ENCODE peak calls at places on chromosomes 2 and 18, in five cellular contexts. D, W, O, A and V are unnamed samples.

GRCh38 chr18:48452863-48453323 is 43.7 kb upstream of the ZBTB7C start:
- DNase-seq in D (peak; percentile 19), W (no peak), O (no peak), A (no peak), V (no peak)

GRCh38 chr18:77170850-77171410 is 38.3 kb upstream of the MBP start:
- DNase-seq in D (no peak), W (no peak), O (no peak), A (no peak), V (no peak)

GRCh38 chr2:23924589-23925359 is 2.1 kb downstream of the ATAD2B start:
- DNase-seq in D (peak; percentile 16), W (no peak), O (no peak), A (no peak), V (no peak)

GRCh38 chr2:172380436-172381274 is 46.7 kb upstream of the ITGA6 start:
- DNase-seq in D (peak; percentile 12), W (no peak), O (no peak), A (no peak), V (no peak)

GRCh38 chr2:40751981-40752380 is 300.1 kb upstream of the SLC8A1 start:
- DNase-seq in D (no peak), W (no peak), O (no peak), A (no peak), V (no peak)

GRCh38 chr2:235343156-235343774 is 150.6 kb upstream of the AGAP1 start:
- DNase-seq in D (no peak), W (no peak), O (no peak), A (no peak), V (no peak)

GRCh38 chr2:236119003-236119402 is 49.2 kb downstream of the GBX2 start:
- DNase-seq in D (no peak), W (no peak), O (no peak), A (no peak), V (no peak)

GRCh38 chr18:2905802-2906521 is 59.2 kb downstream of the EMILIN2 start:
- DNase-seq in D (no peak), W (peak; percentile 18), O (peak; percentile 38), A (peak; percentile 77), V (no peak)

GRCh38 chr2:15364561-15364960 is 196.6 kb downstream of the NBAS start:
- DNase-seq in D (no peak), W (no peak), O (no peak), A (no peak), V (no peak)

GRCh38 chr2:84676295-84676694 is 160.0 kb downstream of the DNAH6 start:
- DNase-seq in D (peak; percentile 11), W (no peak), O (no peak), A (no peak), V (no peak)